ENCODE peak calls at places on chromosomes 5 and 9, in four cellular contexts. One of them, this sample, is unnamed.

GRCh38 chr9:21357479-21358290 is 7.0 kb upstream of the IFNA6 start:
- DNase-seq in tibial artery: no peak
- DNase-seq in left ventricle myocardium inferior: no peak
- DNase-seq in H9: no peak
- DNase-seq in this sample: no peak

GRCh38 chr5:7849531-7850240 is 1.2 kb downstream of the CFAP90 start:
- DNase-seq in tibial artery: no peak
- DNase-seq in left ventricle myocardium inferior: no peak
- DNase-seq in H9: no peak
- DNase-seq in this sample: no peak

GRCh38 chr9:120921751-120922181 is 4.8 kb downstream of the TRAF1 start:
- DNase-seq in tibial artery: no peak
- DNase-seq in left ventricle myocardium inferior: no peak
- DNase-seq in H9: no peak
- DNase-seq in this sample: no peak

GRCh38 chr9:109086221-109086620 is 33.5 kb downstream of the TMEM245 start:
- DNase-seq in tibial artery: no peak
- DNase-seq in left ventricle myocardium inferior: no peak
- DNase-seq in H9: no peak
- DNase-seq in this sample: no peak

GRCh38 chr5:25357605-25358004 is 712.8 kb upstream of the CDH10 start:
- DNase-seq in tibial artery: no peak
- DNase-seq in left ventricle myocardium inferior: no peak
- DNase-seq in H9: no peak
- DNase-seq in this sample: no peak

GRCh38 chr5:77379558-77380061 is 112.5 kb downstream of the WDR41 start:
- DNase-seq in tibial artery: no peak
- DNase-seq in left ventricle myocardium inferior: no peak
- DNase-seq in H9: no peak
- DNase-seq in this sample: no peak

GRCh38 chr5:79924936-79925893 is 65.8 kb downstream of the MTX3 start:
- DNase-seq in tibial artery: no peak
- DNase-seq in left ventricle myocardium inferior: no peak
- DNase-seq in H9: peak; percentile 41
- DNase-seq in this sample: no peak

GRCh38 chr9:109956811-109957440 is 176.9 kb downstream of the PALM2AKAP2 start:
- DNase-seq in tibial artery: no peak
- DNase-seq in left ventricle myocardium inferior: no peak
- DNase-seq in H9: no peak
- DNase-seq in this sample: no peak

GRCh38 chr9:123925820-123926219 is 4.1 kb downstream of the DENND1A start:
- DNase-seq in tibial artery: no peak
- DNase-seq in left ventricle myocardium inferior: no peak
- DNase-seq in H9: no peak
- DNase-seq in this sample: no peak

GRCh38 chr9:109035684-109036423 is 22.6 kb upstream of the CTNNAL1 start:
- DNase-seq in tibial artery: no peak
- DNase-seq in left ventricle myocardium inferior: no peak
- DNase-seq in H9: no peak
- DNase-seq in this sample: peak; percentile 68

GRCh38 chr9:130672466-130672865 is 8.1 kb downstream of the PRDM12 start:
- DNase-seq in tibial artery: no peak
- DNase-seq in left ventricle myocardium inferior: no peak
- DNase-seq in H9: no peak
- DNase-seq in this sample: no peak

GRCh38 chr9:23683021-23683431 is 143.0 kb downstream of the ELAVL2 start:
- DNase-seq in tibial artery: no peak
- DNase-seq in left ventricle myocardium inferior: no peak
- DNase-seq in H9: no peak
- DNase-seq in this sample: no peak

GRCh38 chr5:65907138-65907537 is 19.2 kb upstream of the ERBIN start:
- DNase-seq in tibial artery: no peak
- DNase-seq in left ventricle myocardium inferior: no peak
- DNase-seq in H9: no peak
- DNase-seq in this sample: no peak

GRCh38 chr5:369151-369939 is 47.8 kb downstream of the AHRR start:
- DNase-seq in tibial artery: peak; percentile 47
- DNase-seq in left ventricle myocardium inferior: no peak
- DNase-seq in H9: peak; percentile 26
- DNase-seq in this sample: peak; percentile 54

GRCh38 chr5:56564451-56565223 is 250.7 kb upstream of the MAP3K1 start:
- DNase-seq in tibial artery: no peak
- DNase-seq in left ventricle myocardium inferior: no peak
- DNase-seq in H9: no peak
- DNase-seq in this sample: no peak

GRCh38 chr5:28523416-28523815 is 1485.0 kb upstream of the CDH9 start:
- DNase-seq in tibial artery: no peak
- DNase-seq in left ventricle myocardium inferior: no peak
- DNase-seq in H9: no peak
- DNase-seq in this sample: no peak

GRCh38 chr5:89901983-89902382 is 507.6 kb downstream of the CETN3 start:
- DNase-seq in tibial artery: peak; percentile 85
- DNase-seq in left ventricle myocardium inferior: no peak
- DNase-seq in H9: no peak
- DNase-seq in this sample: no peak

GRCh38 chr5:169748189-169748588 is 111.1 kb downstream of the DOCK2 start:
- DNase-seq in tibial artery: no peak
- DNase-seq in left ventricle myocardium inferior: no peak
- DNase-seq in H9: no peak
- DNase-seq in this sample: no peak

GRCh38 chr5:5104550-5104949 is 35.6 kb upstream of the ADAMTS16 start:
- DNase-seq in tibial artery: no peak
- DNase-seq in left ventricle myocardium inferior: no peak
- DNase-seq in H9: no peak
- DNase-seq in this sample: no peak

GRCh38 chr9:130766031-130766903 is 68.8 kb upstream of the ABL1 start:
- DNase-seq in tibial artery: no peak
- DNase-seq in left ventricle myocardium inferior: no peak
- DNase-seq in H9: no peak
- DNase-seq in this sample: no peak

GRCh38 chr9:34413229-34413852 is 36.6 kb upstream of the MYORG start:
- DNase-seq in tibial artery: no peak
- DNase-seq in left ventricle myocardium inferior: no peak
- DNase-seq in H9: peak; percentile 58
- DNase-seq in this sample: no peak

GRCh38 chr9:120478208-120478607 is 101.8 kb downstream of the CDK5RAP2 start:
- DNase-seq in tibial artery: no peak
- DNase-seq in left ventricle myocardium inferior: no peak
- DNase-seq in H9: no peak
- DNase-seq in this sample: no peak

GRCh38 chr5:93300309-93300923 is 280.6 kb downstream of the NR2F1-AS1 start:
- DNase-seq in tibial artery: no peak
- DNase-seq in left ventricle myocardium inferior: no peak
- DNase-seq in H9: no peak
- DNase-seq in this sample: no peak

GRCh38 chr5:54743997-54744788 is 226.6 kb downstream of the SNX18 start:
- DNase-seq in tibial artery: no peak
- DNase-seq in left ventricle myocardium inferior: no peak
- DNase-seq in H9: no peak
- DNase-seq in this sample: no peak

GRCh38 chr9:3191715-3192114 is 334.1 kb downstream of the RFX3 start:
- DNase-seq in tibial artery: no peak
- DNase-seq in left ventricle myocardium inferior: no peak
- DNase-seq in H9: no peak
- DNase-seq in this sample: no peak

GRCh38 chr5:31106742-31107546 is 86.5 kb upstream of the CDH6 start:
- DNase-seq in tibial artery: no peak
- DNase-seq in left ventricle myocardium inferior: no peak
- DNase-seq in H9: no peak
- DNase-seq in this sample: no peak

GRCh38 chr5:180631549-180632392 is 17.6 kb downstream of the FLT4 start:
- DNase-seq in tibial artery: no peak
- DNase-seq in left ventricle myocardium inferior: no peak
- DNase-seq in H9: no peak
- DNase-seq in this sample: no peak

GRCh38 chr5:1409386-1410110 is 35.7 kb downstream of the SLC6A3 start:
- DNase-seq in tibial artery: no peak
- DNase-seq in left ventricle myocardium inferior: peak; percentile 13
- DNase-seq in H9: peak; percentile 52
- DNase-seq in this sample: no peak

GRCh38 chr5:107518219-107519015 is 152.3 kb downstream of the EFNA5 start:
- DNase-seq in tibial artery: no peak
- DNase-seq in left ventricle myocardium inferior: no peak
- DNase-seq in H9: no peak
- DNase-seq in this sample: no peak

GRCh38 chr9:135340726-135341475 is 138.7 kb upstream of the PPP1R26 start:
- DNase-seq in tibial artery: no peak
- DNase-seq in left ventricle myocardium inferior: no peak
- DNase-seq in H9: no peak
- DNase-seq in this sample: no peak

GRCh38 chr5:60372786-60373185 is 327.2 kb downstream of the DEPDC1B start:
- DNase-seq in tibial artery: no peak
- DNase-seq in left ventricle myocardium inferior: no peak
- DNase-seq in H9: no peak
- DNase-seq in this sample: no peak

GRCh38 chr9:121999556-121999955 is 93.6 kb downstream of the TTLL11 start:
- DNase-seq in tibial artery: no peak
- DNase-seq in left ventricle myocardium inferior: no peak
- DNase-seq in H9: no peak
- DNase-seq in this sample: peak; percentile 5
- H3K27me3 ChIP-seq in tibial artery: no peaks in the 10 kb centered on the region
- H3K27me3 ChIP-seq in left ventricle myocardium inferior: no peaks in the 10 kb centered on the region
- H3K27me3 ChIP-seq in H9: no peaks in the 10 kb centered on the region
- H3K27me3 ChIP-seq in this sample: no peaks in the 10 kb centered on the region

GRCh38 chr9:127947841-127948710 is 10.4 kb upstream of the DPM2 start:
- DNase-seq in tibial artery: no peak
- DNase-seq in left ventricle myocardium inferior: no peak
- DNase-seq in H9: no peak
- DNase-seq in this sample: no peak
- H3K27ac ChIP-seq in tibial artery: no peak overlapping the region
- H3K27ac ChIP-seq in left ventricle myocardium inferior: peak overlapping the region; percentile 87
- H3K27ac ChIP-seq in H9: no peak overlapping the region
- H3K27ac ChIP-seq in this sample: no peak overlapping the region

GRCh38 chr5:139906661-139907060 is 111.1 kb downstream of the PSD2 start:
- DNase-seq in tibial artery: no peak
- DNase-seq in left ventricle myocardium inferior: no peak
- DNase-seq in H9: peak; percentile 1
- DNase-seq in this sample: no peak
- H3K27me3 ChIP-seq in tibial artery: no peaks in the 10 kb centered on the region
- H3K27me3 ChIP-seq in left ventricle myocardium inferior: peaks cover 48% of the 10 kb centered on the region
- H3K27me3 ChIP-seq in H9: peaks cover 30% of the 10 kb centered on the region
- H3K27me3 ChIP-seq in this sample: no peaks in the 10 kb centered on the region

DNA sequence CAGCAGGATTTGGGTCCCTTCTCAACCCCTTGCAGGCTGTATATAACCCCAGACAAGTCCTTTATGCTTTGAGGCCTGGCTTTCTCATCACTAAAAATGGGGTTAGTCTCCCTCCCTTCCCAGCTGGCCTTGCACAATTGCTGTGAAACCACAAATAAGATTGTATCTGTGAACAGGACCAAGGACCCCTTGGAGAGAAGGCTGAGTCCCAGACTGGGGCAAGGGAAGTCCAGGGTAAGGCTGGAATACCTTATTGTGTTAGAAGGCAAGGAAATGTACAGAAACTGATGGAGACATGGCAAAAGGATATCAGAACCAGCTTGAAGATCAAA is 11.4 kb downstream of the MACROH2A1 start:
- DNase-seq in tibial artery: no peak
- DNase-seq in left ventricle myocardium inferior: no peak
- DNase-seq in H9: no peak
- DNase-seq in this sample: no peak
- H3K27ac ChIP-seq in tibial artery: no peak overlapping the region
- H3K27ac ChIP-seq in left ventricle myocardium inferior: peak overlapping the region; percentile 83
- H3K27ac ChIP-seq in H9: no peak overlapping the region
- H3K27ac ChIP-seq in this sample: peak overlapping the region; percentile 44

DNA sequence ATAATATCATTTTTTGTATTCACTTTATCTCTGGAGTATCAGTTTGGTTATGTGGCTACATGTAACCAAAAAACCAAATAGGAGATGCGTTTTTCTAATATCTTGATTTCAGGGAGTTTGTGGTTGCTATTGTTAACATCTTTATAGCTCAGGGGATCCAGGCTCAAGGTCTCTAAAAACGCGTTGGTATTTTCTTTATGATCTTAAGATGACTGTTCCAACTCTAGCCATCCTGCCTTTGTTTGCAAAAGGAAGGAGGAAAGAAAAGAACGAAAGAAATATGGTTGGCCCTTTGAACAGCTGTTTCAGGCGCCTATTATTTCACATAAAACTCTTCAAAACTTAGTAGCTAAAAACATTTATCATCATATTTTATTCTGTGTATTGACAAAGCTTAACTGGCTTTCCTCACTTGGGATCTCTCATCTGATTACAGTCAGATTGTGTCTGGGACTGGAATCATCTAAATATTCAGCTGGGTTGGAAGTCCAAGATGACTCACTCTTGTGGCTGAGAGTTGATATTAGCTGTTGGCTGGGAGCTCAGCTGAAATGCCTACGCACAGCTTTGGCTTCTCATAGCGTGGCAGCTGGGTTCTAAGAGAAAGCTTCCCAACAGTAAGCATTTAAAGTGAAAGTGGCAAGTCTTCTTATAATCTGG is 60.1 kb downstream of the FAM174A start:
- DNase-seq in tibial artery: peak; percentile 66
- DNase-seq in left ventricle myocardium inferior: peak; percentile 23
- DNase-seq in H9: no peak
- DNase-seq in this sample: no peak
- H3K27me3 ChIP-seq in tibial artery: no peaks in the 10 kb centered on the region
- H3K27me3 ChIP-seq in left ventricle myocardium inferior: no peaks in the 10 kb centered on the region
- H3K27me3 ChIP-seq in H9: no peaks in the 10 kb centered on the region
- H3K27me3 ChIP-seq in this sample: no peaks in the 10 kb centered on the region

GRCh38 chr9:97517331-97518089 is 16.0 kb downstream of the TMOD1 start:
- DNase-seq in tibial artery: peak; percentile 70
- DNase-seq in left ventricle myocardium inferior: no peak
- DNase-seq in H9: no peak
- DNase-seq in this sample: no peak

GRCh38 chr9:97516111-97516510 is 14.6 kb downstream of the TMOD1 start:
- DNase-seq in tibial artery: no peak
- DNase-seq in left ventricle myocardium inferior: no peak
- DNase-seq in H9: no peak
- DNase-seq in this sample: no peak

GRCh38 chr9:97519441-97519970 is 18.0 kb downstream of the TMOD1 start:
- DNase-seq in tibial artery: peak; percentile 59
- DNase-seq in left ventricle myocardium inferior: no peak
- DNase-seq in H9: no peak
- DNase-seq in this sample: no peak

GRCh38 chr9:97518166-97518908 is 16.9 kb downstream of the TMOD1 start:
- DNase-seq in tibial artery: peak; percentile 62
- DNase-seq in left ventricle myocardium inferior: no peak
- DNase-seq in H9: no peak
- DNase-seq in this sample: no peak

DNA sequence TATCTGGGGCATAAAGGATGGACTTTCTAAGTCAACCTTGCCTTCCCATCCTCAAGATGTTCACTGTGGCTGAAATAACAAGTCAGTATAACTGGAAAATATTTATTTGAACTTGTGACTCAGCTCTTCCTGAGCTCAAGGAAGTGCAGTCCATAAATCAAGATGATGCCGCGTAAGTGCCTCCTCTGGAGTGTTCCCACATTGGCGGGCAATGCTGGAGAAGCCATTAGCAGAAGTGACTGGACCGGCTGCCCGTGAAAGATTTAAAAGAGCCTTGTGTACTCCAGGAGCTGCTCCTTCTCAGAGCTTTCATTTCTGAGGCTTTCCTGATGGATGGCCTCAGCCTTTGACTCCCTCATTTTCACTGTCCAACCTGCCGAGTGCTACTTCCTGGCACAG is 17.4 kb downstream of the TMOD1 start:
- DNase-seq in tibial artery: peak; percentile 90
- DNase-seq in left ventricle myocardium inferior: no peak
- DNase-seq in H9: no peak
- DNase-seq in this sample: no peak
- H3K27ac ChIP-seq in tibial artery: peak overlapping the region; percentile 82
- H3K27ac ChIP-seq in left ventricle myocardium inferior: peak overlapping the region; percentile 68
- H3K27ac ChIP-seq in H9: no peak overlapping the region
- H3K27ac ChIP-seq in this sample: peak overlapping the region; percentile 79

This sample was measured in right atrium auricular region.